ENCODE peak calls at places on chromosomes 7 and 10, in four cellular contexts. O is NB4, P is thoracic aorta, F is OCI-LY7. H is an unnamed sample.

GRCh38 chr7:98656899-98657298 is 39.8 kb downstream of the NPTX2 start:
- DNase-seq in F (no peak), P (no peak), O (no peak), H (no peak)

GRCh38 chr10:72162978-72163377 is 52.8 kb upstream of the ANAPC16 start:
- DNase-seq in P (no peak), F (no peak), O (peak; percentile 58), H (peak; percentile 72)

GRCh38 chr7:128150223-128150622 is 90.9 kb upstream of the LEP start:
- DNase-seq in P (no peak), O (no peak), F (no peak), H (no peak)

GRCh38 chr10:112314822-112315474 is 31.7 kb downstream of the TECTB start:
- DNase-seq in O (peak; percentile 75), P (peak; percentile 40), F (peak; percentile 73), H (peak; percentile 80)

GRCh38 chr10:120586471-120586872 is 129.4 kb downstream of the PLPP4 start:
- DNase-seq in O (no peak), F (no peak), P (no peak), H (no peak)

GRCh38 chr7:100895956-100896742 is 461 bp upstream of the ACHE start:
- DNase-seq in O (peak; percentile 59), F (no peak), P (no peak), H (no peak)

GRCh38 chr10:69979177-69979576 is 73.5 kb upstream of the MACROH2A2 start:
- DNase-seq in F (no peak), P (no peak), O (no peak), H (no peak)

GRCh38 chr7:74404741-74405140 is 49.0 kb upstream of the GTF2IRD1 start:
- DNase-seq in P (no peak), F (no peak), O (no peak), H (no peak)

GRCh38 chr10:60238408-60239100 is 151.1 kb downstream of the ANK3 start:
- DNase-seq in P (no peak), O (peak; percentile 60), F (peak; percentile 85), H (peak; percentile 60)

GRCh38 chr10:3123571-3124411 is 48.8 kb downstream of the PITRM1 start:
- DNase-seq in P (no peak), F (no peak), O (no peak), H (no peak)

GRCh38 chr10:47167591-47167990 is 132.4 kb upstream of the GDF10 start:
- DNase-seq in P (no peak), O (no peak), F (no peak), H (no peak)

GRCh38 chr10:11682267-11682683 is 59.9 kb upstream of the ECHDC3 start:
- DNase-seq in O (no peak), P (no peak), F (peak; percentile 67), H (peak; percentile 75)

GRCh38 chr10:116045957-116046356 is 227.0 kb downstream of the GFRA1 start:
- DNase-seq in F (no peak), O (no peak), P (no peak), H (no peak)

GRCh38 chr7:77800158-77800557 is 1.6 kb downstream of the PHTF2 start:
- DNase-seq in F (peak; percentile 30), P (no peak), O (no peak), H (peak; percentile 72)
- TF ChIP-seq CTCF in F (no peak), P (no peak), O (no peak), H (no peak)

GRCh38 chr7:48148311-48148710 is 22.9 kb upstream of the ABCA13 start:
- DNase-seq in O (no peak), F (no peak), P (no peak), H (no peak)

GRCh38 chr7:48144291-48144768 is 26.9 kb upstream of the ABCA13 start:
- DNase-seq in F (no peak), P (no peak), O (no peak), H (no peak)

GRCh38 chr7:48149058-48149457 is 22.2 kb upstream of the ABCA13 start:
- DNase-seq in O (no peak), F (no peak), P (no peak), H (no peak)

GRCh38 chr7:48150086-48150485 is 21.2 kb upstream of the ABCA13 start:
- DNase-seq in O (no peak), F (no peak), P (no peak), H (no peak)

DNA sequence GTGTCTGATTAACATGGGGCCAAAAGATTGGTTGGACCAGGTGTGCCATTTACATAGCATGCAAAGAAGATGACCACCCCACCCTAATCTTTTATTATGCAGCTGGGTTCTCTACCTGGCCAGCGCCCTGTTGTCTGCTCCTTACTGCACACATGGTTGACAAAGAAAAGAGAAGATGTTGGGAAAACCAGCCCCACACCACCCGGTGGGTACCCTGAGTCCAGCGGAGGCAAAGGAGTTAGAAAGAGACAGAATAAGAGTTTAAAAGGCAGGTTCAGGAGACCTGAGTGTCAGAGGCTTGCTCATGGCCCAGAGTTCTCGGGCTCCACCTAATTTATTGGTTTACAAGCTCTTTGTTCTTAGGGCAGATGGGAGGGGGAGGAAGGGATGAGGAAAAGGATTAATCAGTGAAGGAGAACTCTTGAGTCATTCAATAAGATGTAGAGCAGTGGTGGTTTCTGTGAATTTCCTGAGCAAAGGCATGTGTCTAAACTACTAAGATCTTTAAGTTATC is 24.1 kb upstream of the ABCA13 start:
- DNase-seq in O (no peak), P (no peak), F (no peak), H (no peak)
- H3K4me3 ChIP-seq in O (no peak overlapping the region), P (no peak overlapping the region), F (no peak overlapping the region), H (no peak overlapping the region)

GRCh38 chr7:3434611-3435010 is 133.6 kb downstream of the SDK1 start:
- DNase-seq in P (no peak), O (no peak), F (no peak), H (no peak)
- TF ChIP-seq CTCF in P (no peak), O (no peak), F (peak; percentile 25), H (no peak)

GRCh38 chr7:86152926-86153325 is 490.8 kb upstream of the GRM3 start:
- DNase-seq in O (no peak), P (no peak), F (no peak), H (no peak)

GRCh38 chr7:86149266-86149665 is 494.4 kb upstream of the GRM3 start:
- DNase-seq in P (no peak), O (no peak), F (no peak), H (no peak)

GRCh38 chr7:86148501-86148900 is 495.2 kb upstream of the GRM3 start:
- DNase-seq in P (no peak), O (no peak), F (no peak), H (no peak)
- H3K4me3 ChIP-seq in P (no peak overlapping the region), O (no peak overlapping the region), F (no peak overlapping the region), H (no peak overlapping the region)